ENCODE peak calls at places on chromosomes 13 and 19, in five cellular contexts. L is NB4, D is testis, I is HFFc6, J is IMR-90. A is an unnamed sample.

GRCh38 chr13:40394304-40394983 is 272.0 kb downstream of the FOXO1 start:
- DNase-seq in I (no peak), L (no peak), D (no peak), J (no peak), A (no peak)

GRCh38 chr13:114115191-114115671 is 17.2 kb downstream of the RASA3 start:
- DNase-seq in I (peak), L (peak), D (peak), J (peak), A (no peak)

GRCh38 chr13:30618186-30618937 is 642 bp downstream of the USPL1 start:
- DNase-seq in J (no peak), D (peak), I (no peak), L (peak), A (no peak)

GRCh38 chr13:39410089-39410901 is 192.7 kb downstream of the LHFPL6 start:
- DNase-seq in J (peak), L (peak), I (no peak), D (no peak), A (peak)

GRCh38 chr19:38417544-38418506 is 8.2 kb downstream of the RASGRP4 start:
- DNase-seq in J (no peak), D (peak), I (no peak), L (peak), A (no peak)

GRCh38 chr13:34017231-34017630 is 199.3 kb downstream of the RFC3 start:
- DNase-seq in D (no peak), J (no peak), I (peak), L (no peak), A (no peak)

GRCh38 chr19:35534803-35535480 is 1.7 kb downstream of the GAPDHS start:
- DNase-seq in J (no peak), D (no peak), L (no peak), I (no peak), A (no peak)

GRCh38 chr13:70723732-70724131 is 615.5 kb upstream of the KLHL1 start:
- DNase-seq in I (no peak), L (no peak), D (no peak), J (no peak), A (peak)

GRCh38 chr19:58154287-58154678 is 3.7 kb upstream of the ZNF329 start:
- DNase-seq in L (peak), D (peak), I (peak), J (peak), A (no peak)

GRCh38 chr13:37202264-37202663 is 96.8 kb upstream of the CSNK1A1L start:
- DNase-seq in J (peak), I (peak), L (no peak), D (no peak), A (no peak)

GRCh38 chr13:94558721-94559120 is 37.2 kb downstream of the TGDS start:
- DNase-seq in D (peak), I (no peak), L (peak), J (no peak), A (no peak)

GRCh38 chr19:57934820-57935665 is at the start of gene ZNF418:
- DNase-seq in I (peak), L (no peak), D (peak), J (peak), A (peak)

GRCh38 chr13:31627097-31627496 is 112.2 kb upstream of the RXFP2 start:
- DNase-seq in J (peak), I (peak), D (no peak), L (no peak), A (no peak)

DNA sequence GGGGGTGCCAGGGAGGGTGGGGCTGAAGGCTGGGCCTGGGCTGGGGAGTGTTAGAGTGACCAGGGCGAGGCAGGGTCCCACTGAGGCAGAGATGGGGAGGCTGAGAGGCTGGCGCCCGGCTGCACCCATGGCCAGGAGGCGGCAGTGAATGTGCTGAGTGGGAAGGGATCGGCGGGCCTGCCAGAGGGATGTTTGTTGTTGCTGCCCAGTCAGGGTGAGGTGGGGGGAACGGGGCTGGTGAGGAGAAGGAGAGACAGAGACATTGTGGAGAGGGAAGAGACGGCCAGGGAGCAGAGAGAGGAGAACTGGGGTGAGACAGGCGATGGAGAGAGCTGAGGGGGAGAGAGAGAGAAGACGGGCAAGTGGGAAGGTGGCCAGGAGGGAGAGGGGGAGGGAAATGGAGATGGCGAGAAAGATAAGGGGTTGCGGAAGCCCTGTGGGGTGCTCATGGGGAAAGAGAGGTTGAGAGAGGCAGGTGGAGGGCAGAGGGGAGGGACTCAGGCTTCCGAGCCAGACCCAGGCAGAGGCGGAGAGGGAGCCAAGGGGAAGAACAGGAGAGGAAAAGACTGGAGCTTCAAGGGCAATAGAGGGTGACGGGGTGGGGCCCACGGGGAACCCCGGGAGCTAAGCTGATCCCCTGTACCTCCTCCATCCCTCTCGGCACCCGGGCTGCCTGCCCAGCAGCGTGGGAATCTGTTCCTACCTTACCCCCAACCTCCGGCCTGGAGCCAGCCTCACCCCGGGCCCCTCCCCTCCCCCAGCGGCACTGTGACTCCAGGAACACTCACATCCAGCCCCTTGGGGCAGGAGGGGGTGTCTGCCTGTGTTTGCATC is 690 bp upstream of the B3GNT8 start:
- DNase-seq in L (peak), I (no peak), D (no peak), J (no peak), A (no peak)
- TF ChIP-seq CTCF in L (no peak), I (no peak), D (no peak), J (no peak), A (no peak)

GRCh38 chr13:43785681-43786471 is 896 bp downstream of the ENOX1 start:
- DNase-seq in L (no peak), D (peak), I (peak), J (peak), A (no peak)

GRCh38 chr13:43786472-43786765 is 353 bp downstream of the ENOX1 start:
- DNase-seq in I (no peak), D (no peak), J (no peak), L (no peak), A (no peak)

GRCh38 chr13:43787998-43788397 is 1.2 kb upstream of the ENOX1 start:
- DNase-seq in L (no peak), J (peak), D (peak), I (peak), A (peak)

GRCh38 chr13:43787518-43787891 is 733 bp upstream of the ENOX1 start:
- DNase-seq in J (no peak), L (no peak), D (no peak), I (no peak), A (no peak)

GRCh38 chr13:43786766-43787517 is at the start of gene ENOX1:
- DNase-seq in D (peak), J (peak), I (peak), L (no peak), A (no peak)
- TF ChIP-seq CTCF in D (no peak), J (peak), I (peak), L (no peak), A (no peak)

GRCh38 chr13:110289661-110290060 is 17.3 kb downstream of the COL4A1 start:
- DNase-seq in I (no peak), J (no peak), L (no peak), D (no peak), A (no peak)
- TF ChIP-seq CTCF in I (no peak), J (no peak), L (peak), D (no peak), A (no peak)

GRCh38 chr13:105984236-105984635 is 551.2 kb downstream of the EFNB2 start:
- DNase-seq in D (no peak), I (no peak), J (no peak), L (no peak), A (no peak)

GRCh38 chr13:105979586-105979985 is 555.9 kb downstream of the EFNB2 start:
- DNase-seq in J (no peak), D (no peak), L (no peak), I (no peak), A (no peak)

GRCh38 chr13:105979131-105979530 is 556.3 kb downstream of the EFNB2 start:
- DNase-seq in J (no peak), D (no peak), I (no peak), L (no peak), A (no peak)

GRCh38 chr13:105982219-105982618 is 553.2 kb downstream of the EFNB2 start:
- DNase-seq in L (peak), I (no peak), D (no peak), J (no peak), A (no peak)
- TF ChIP-seq CTCF in L (no peak), I (no peak), D (no peak), J (no peak), A (no peak)

GRCh38 chr13:72645521-72645920 is 81.9 kb downstream of the MZT1 start:
- DNase-seq in D (no peak), J (no peak), L (no peak), I (no peak), A (no peak)

GRCh38 chr13:72648513-72649065 is 78.8 kb downstream of the MZT1 start:
- DNase-seq in L (no peak), I (no peak), D (no peak), J (no peak), A (no peak)

GRCh38 chr13:72656357-72656756 is 71.1 kb downstream of the MZT1 start:
- DNase-seq in L (no peak), J (no peak), D (no peak), I (no peak), A (no peak)

GRCh38 chr13:72652681-72653080 is 74.7 kb downstream of the MZT1 start:
- DNase-seq in L (no peak), D (no peak), I (no peak), J (no peak), A (peak)

DNA sequence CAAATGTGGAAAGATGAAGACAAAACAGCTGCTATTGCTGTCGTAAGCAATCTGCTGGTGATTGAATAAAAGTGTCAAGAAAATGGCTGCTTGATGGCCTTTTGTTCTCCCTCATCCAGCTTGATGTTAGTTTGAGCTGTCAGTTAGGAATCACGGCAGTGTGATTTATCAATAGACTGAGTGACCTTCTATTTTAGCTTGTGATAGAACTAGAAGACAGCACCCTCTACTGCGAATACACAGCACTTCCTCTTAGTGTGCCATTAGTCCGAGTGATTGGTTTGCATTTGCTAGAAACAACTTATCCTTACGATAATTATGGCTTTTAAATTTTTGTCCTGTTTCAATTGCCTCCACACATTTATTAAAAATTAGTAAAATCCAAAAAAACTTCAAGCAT is 76.2 kb downstream of the MZT1 start:
- DNase-seq in J (no peak), D (peak), L (peak), I (no peak), A (no peak)
- TF ChIP-seq CTCF in J (no peak), D (peak), L (peak), I (peak), A (peak)

DNA sequence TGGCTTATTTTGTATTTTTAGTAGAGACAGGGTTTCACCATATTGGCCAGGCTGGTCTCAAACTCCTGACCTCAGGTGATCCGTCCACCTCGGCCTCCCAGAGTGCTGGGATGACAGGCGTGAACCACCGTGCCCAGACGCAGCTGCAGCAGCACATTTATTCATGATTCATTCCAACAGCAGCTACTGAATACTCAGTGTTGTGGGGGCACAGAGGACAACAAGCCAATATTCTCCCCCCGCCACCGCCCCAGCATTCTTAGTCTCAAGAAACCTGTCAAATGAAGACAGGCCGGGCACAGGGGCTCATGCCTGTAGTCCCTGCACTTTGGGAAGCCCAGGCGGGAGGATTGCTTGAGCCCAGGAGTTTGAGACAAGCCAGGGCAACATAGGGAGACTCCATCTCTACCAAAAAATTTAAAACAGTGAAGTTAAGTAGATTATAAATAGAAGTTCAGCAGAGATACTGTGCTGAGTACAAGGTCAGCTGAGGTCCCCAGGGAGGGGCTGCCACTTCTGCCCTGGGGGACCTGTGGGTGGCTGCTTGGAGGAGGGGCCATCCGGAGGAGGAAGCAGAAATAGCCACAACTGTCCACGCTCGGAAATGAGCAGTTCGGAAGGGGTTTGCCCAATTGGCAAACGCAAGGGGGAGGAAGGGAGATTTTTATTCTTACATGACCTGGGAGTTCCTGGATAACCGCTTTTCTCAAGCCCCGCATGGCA is 4.3 kb downstream of the DOT1L start:
- DNase-seq in L (peak), J (peak), D (peak), I (peak), A (no peak)
- TF ChIP-seq CTCF in L (no peak), J (no peak), D (no peak), I (no peak), A (no peak)

GRCh38 chr19:15812059-15812722 is 3.3 kb downstream of the OR10H1 start:
- DNase-seq in J (no peak), D (peak), I (no peak), L (peak), A (no peak)
- TF ChIP-seq CTCF in J (no peak), D (no peak), I (no peak), L (peak), A (no peak)

GRCh38 chr13:91464336-91464735 is 65.9 kb downstream of the GPC5 start:
- DNase-seq in I (no peak), D (no peak), L (no peak), J (no peak), A (no peak)

GRCh38 chr13:91456837-91457236 is 58.4 kb downstream of the GPC5 start:
- DNase-seq in L (no peak), D (no peak), I (no peak), J (no peak), A (no peak)

GRCh38 chr13:91454666-91455065 is 56.2 kb downstream of the GPC5 start:
- DNase-seq in J (no peak), D (no peak), I (no peak), L (no peak), A (no peak)

DNA sequence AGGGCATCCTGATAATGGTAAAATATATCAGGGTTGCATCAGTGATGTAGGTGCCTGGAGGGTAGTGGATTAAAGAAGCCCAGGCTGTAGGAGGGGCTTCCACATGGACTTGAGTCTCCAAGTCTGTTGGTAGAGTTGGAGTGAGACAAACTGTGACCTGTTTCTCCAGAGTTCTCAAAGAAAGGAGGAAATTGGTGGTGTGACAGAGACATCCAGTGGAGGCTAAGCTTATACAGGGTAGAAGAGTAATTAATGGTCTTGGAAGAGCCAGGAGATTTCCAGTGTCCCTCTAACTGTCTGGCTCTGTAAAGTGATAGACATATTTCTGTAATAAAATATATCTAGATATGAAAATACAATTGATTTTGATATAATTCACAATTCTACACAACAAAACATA is 61.1 kb downstream of the GPC5 start:
- DNase-seq in D (no peak), L (peak), J (no peak), I (no peak), A (no peak)
- TF ChIP-seq CTCF in D (no peak), L (no peak), J (no peak), I (no peak), A (no peak)

GRCh38 chr13:23899555-23899954 is 2.3 kb upstream of the C1QTNF9B start:
- DNase-seq in L (peak), I (peak), D (peak), J (peak), A (peak)
- TF ChIP-seq CTCF in L (peak), I (peak), D (peak), J (peak), A (peak)